ENCODE peak calls at places on chromosomes 3 and 15, in seven cellular contexts. Q is WTC11, D is GM13977, N is epithelial cell of esophagus, J is Calu3, V is right lobe of liver, E is fibroblast of mammary gland. O is an unnamed sample.

GRCh38 chr3:78565712-78566111 is 1202.1 kb downstream of the ROBO1 start:
- DNase-seq in Q (no peak), D (no peak), J (no peak), V (no peak), N (peak; percentile 43), E (peak; percentile 2), O (no peak)

GRCh38 chr3:8371085-8371551 is 130.5 kb upstream of the LMCD1 start:
- DNase-seq in J (no peak), N (peak; percentile 29), V (no peak), Q (no peak), E (peak; percentile 87), D (no peak), O (peak; percentile 51)

GRCh38 chr3:185371683-185372082 is 8.7 kb downstream of the MAP3K13 start:
- DNase-seq in J (no peak), N (no peak), D (no peak), V (no peak), Q (no peak), E (no peak), O (no peak)

GRCh38 chr15:83066034-83066760 is 855 bp downstream of the BTBD1 start:
- DNase-seq in Q (no peak), E (no peak), D (no peak), N (no peak), J (no peak), V (peak; percentile 28), O (peak; percentile 13)

GRCh38 chr3:75254685-75255084 is 409.4 kb upstream of the FRG2C start:
- DNase-seq in Q (peak; percentile 26), D (no peak), N (no peak), V (no peak), J (no peak), E (no peak), O (no peak)

GRCh38 chr15:90680371-90680935 is 36.7 kb upstream of the BLM start:
- DNase-seq in Q (no peak), E (peak; percentile 98), D (no peak), N (peak; percentile 78), J (no peak), V (no peak), O (peak; percentile 90)

GRCh38 chr3:13375464-13375863 is 44.7 kb downstream of the NUP210 start:
- DNase-seq in D (no peak), N (no peak), Q (no peak), V (no peak), E (no peak), J (no peak), O (no peak)

GRCh38 chr3:177977381-177978158 is 558.7 kb upstream of the KCNMB2 start:
- DNase-seq in N (peak; percentile 77), D (no peak), Q (no peak), V (no peak), E (peak; percentile 97), J (peak; percentile 39), O (peak; percentile 83)

GRCh38 chr15:37819191-37819590 is 115.2 kb upstream of the TMCO5A start:
- DNase-seq in N (peak; percentile 7), D (no peak), Q (no peak), E (no peak), V (no peak), J (no peak), O (no peak)

GRCh38 chr15:38128389-38128788 is 124.2 kb upstream of the SPRED1 start:
- DNase-seq in J (no peak), E (peak; percentile 70), D (no peak), V (no peak), Q (no peak), N (peak; percentile 19), O (peak; percentile 74)

DNA sequence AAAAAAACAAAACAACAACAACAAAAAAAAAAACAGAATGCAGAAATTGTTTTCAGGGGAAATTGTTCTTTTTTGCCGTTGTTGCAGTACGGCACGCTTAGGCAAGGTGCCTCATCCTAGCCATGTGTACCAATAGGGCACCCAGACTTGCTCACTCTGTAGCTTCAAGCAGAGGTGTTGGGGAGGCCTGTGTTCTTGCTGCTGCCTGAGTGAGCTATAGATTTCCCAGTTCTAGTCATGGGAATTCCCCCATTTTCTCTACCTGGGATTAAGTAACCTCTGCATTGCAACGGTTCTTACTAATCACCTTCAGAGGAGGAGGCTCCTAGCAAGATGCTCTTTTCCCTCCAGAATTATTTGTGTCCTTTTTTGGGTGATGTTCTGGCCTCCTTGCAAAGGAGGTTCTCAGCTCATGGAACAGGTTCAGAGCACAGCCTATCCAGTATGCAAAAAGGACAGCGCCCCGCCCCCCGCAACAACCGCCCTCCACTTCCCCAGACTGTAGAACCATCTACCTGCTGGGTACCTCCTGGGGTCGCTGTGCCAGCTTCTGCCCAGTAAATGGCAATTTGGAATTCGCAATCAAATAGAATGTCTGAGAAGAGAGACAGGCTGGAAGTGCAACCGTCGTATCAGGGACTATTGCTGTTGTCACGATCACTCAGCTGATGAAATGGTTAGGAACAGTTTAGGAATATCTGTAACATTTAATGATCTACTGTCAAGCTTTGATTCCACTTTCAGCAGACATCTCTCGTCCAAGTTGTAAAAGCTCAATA is 13.1 kb upstream of the PARL start:
- DNase-seq in D (no peak), Q (no peak), J (no peak), E (no peak), V (no peak), N (peak; percentile 86), O (no peak)
- TF ChIP-seq CTCF in D (peak; percentile 17), Q (no peak), J (no peak), E (no peak), V (no peak), N (no peak), O (peak; percentile 39)

GRCh38 chr3:129553171-129553570 is 10.2 kb downstream of the H1-8 start:
- DNase-seq in D (no peak), V (no peak), E (no peak), N (no peak), J (no peak), Q (no peak), O (no peak)
- TF ChIP-seq CTCF in D (no peak), V (no peak), E (no peak), N (no peak), J (no peak), Q (no peak), O (no peak)

DNA sequence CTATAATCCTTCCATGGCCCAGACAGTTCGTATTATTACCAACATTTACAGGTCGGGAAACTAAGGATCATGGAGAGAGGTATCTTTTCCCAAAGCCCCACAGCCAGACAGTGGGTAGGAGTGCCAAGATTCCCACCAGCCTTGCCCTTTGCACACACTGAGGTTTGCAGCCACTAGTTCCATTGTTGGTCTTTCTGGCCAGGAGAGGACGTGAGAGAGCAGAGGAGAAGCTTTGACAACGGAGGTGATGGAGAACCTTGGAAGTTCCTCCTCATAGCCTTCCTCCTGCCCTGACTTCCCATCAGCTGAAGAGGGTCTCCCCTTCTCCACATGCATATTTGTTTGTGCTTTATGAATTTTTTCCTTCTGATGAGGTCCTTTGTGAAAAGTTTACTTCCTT is 50.5 kb upstream of the PLCL2 start:
- DNase-seq in E (no peak), V (no peak), N (no peak), J (no peak), Q (no peak), D (no peak), O (no peak)
- TF ChIP-seq CTCF in E (no peak), V (no peak), N (no peak), J (no peak), Q (no peak), D (no peak), O (peak; percentile 19)

DNA sequence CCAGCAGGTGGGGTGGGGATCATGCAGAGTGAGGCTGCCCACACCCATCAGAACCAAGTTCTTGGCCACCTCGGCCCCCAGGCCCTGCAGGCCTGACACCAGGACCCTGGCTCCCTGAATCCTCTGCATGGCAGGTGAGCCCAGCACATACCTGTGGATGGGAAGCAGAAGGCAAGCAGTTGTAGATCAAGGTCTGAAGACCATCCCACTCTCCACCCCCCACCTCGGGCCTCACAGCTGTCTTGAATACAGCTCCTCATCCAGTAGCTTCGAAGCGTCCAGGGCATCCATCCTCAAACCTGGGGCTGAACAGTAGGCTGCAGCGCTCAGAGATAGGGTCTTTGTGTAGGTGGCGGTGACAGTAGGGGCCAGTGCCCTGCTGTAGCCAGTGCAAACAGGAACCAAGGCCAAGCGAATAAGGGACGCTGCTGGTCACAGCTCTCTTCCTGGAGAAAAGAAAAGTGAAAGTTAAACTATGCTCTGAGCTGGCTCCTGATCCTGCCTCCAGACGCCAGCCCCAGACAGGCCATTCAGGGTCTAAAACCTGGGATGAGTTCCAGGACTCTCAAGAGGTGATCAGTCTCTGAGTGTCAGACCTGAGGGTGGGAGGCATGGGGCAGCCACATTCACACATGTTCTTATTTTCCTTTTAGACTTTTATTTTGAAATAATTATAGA is at the start of gene UBA7:
- DNase-seq in D (peak; percentile 76), N (peak; percentile 28), Q (no peak), E (peak; percentile 90), J (peak; percentile 44), V (peak; percentile 58), O (peak; percentile 14)
- TF ChIP-seq CTCF in D (no peak), N (no peak), Q (no peak), E (no peak), J (no peak), V (no peak), O (no peak)

DNA sequence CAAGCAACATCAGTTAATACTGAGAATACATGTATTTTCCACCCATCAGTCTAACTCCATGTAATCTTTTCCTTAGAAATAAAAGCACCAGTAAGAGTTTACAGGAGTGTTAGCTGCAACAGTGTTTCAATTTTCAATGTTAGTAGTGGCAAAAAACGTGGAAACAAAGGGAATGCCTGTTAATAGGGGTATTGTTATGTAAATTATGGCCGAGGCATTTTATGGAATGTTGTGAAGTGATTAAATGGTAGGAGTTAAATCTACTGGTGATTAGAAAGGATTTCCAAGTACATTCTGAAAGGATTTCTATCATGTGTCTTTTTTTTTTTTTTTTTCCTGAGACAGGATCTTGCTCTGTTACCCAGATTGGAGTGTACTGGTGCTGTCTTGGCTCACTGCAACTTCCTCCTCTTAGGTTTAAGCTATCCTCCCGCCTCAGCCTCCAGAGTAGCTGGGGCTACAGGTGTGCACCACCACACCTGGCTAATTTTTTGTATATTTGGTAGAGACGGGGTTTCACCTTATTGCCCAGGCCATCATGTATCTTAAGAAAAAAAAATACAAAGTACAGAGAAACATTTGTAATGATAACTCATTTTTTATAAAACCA is 6.6 kb downstream of the ATP6V1A start:
- DNase-seq in D (no peak), V (no peak), E (no peak), N (no peak), J (no peak), Q (no peak), O (no peak)
- TF ChIP-seq CTCF in D (no peak), V (no peak), E (no peak), N (no peak), J (no peak), Q (no peak), O (no peak)

O was measured in PC-3.